ENCODE peak calls at places on chromosomes 12 and 14, in seven cellular contexts. S, G, A, D, Y, Q and L are unnamed samples.

GRCh38 chr12:126228936-126229335 is 1163.7 kb downstream of the AACS start:
- DNase-seq in S (no peak), G (no peak), A (no peak), D (no peak), Y (no peak), Q (no peak), L (no peak)

GRCh38 chr14:90632451-90632850 is 183.8 kb downstream of the TTC7B start:
- DNase-seq in S (no peak), G (no peak), A (no peak), D (no peak), Y (no peak), Q (no peak), L (no peak)

GRCh38 chr14:54894995-54895394 is 7.6 kb downstream of the GCH1 start:
- DNase-seq in S (no peak), G (no peak), A (no peak), D (no peak), Y (no peak), Q (no peak), L (no peak)

GRCh38 chr14:29403091-29403490 is 524.6 kb downstream of the PRKD1 start:
- DNase-seq in S (no peak), G (no peak), A (no peak), D (no peak), Y (no peak), Q (no peak), L (no peak)

GRCh38 chr14:74669846-74670245 is 43.0 kb downstream of the AREL1 start:
- DNase-seq in S (no peak), G (no peak), A (no peak), D (no peak), Y (no peak), Q (no peak), L (no peak)

GRCh38 chr12:7832059-7832696 is 40.5 kb downstream of the SLC2A14 start:
- DNase-seq in S (peak), G (peak), A (no peak), D (peak), Y (no peak), Q (peak), L (peak)

GRCh38 chr12:5038781-5039311 is 4.8 kb upstream of the KCNA5 start:
- DNase-seq in S (no peak), G (no peak), A (no peak), D (no peak), Y (no peak), Q (no peak), L (peak)

GRCh38 chr12:119594399-119594730 is 791 bp downstream of the TMEM233 start:
- DNase-seq in S (peak), G (no peak), A (no peak), D (no peak), Y (peak), Q (no peak), L (no peak)

GRCh38 chr12:75658286-75658685 is 146.9 kb upstream of the KRR1 start:
- DNase-seq in S (no peak), G (no peak), A (no peak), D (no peak), Y (no peak), Q (no peak), L (no peak)

GRCh38 chr14:89509891-89510290 is 92.9 kb upstream of the FOXN3 start:
- DNase-seq in S (no peak), G (no peak), A (no peak), D (no peak), Y (no peak), Q (no peak), L (no peak)

GRCh38 chr14:31286456-31287293 is 79.1 kb upstream of the HECTD1 start:
- DNase-seq in S (peak), G (no peak), A (no peak), D (no peak), Y (no peak), Q (no peak), L (no peak)

GRCh38 chr14:91321131-91321530 is 76.6 kb upstream of the GPR68 start:
- DNase-seq in S (no peak), G (no peak), A (no peak), D (no peak), Y (no peak), Q (no peak), L (no peak)

GRCh38 chr12:132754555-132754954 is 7.1 kb downstream of the ANKLE2 start:
- DNase-seq in S (no peak), G (no peak), A (no peak), D (no peak), Y (no peak), Q (no peak), L (no peak)

GRCh38 chr12:121797937-121798801 is 4.7 kb upstream of the RHOF start:
- DNase-seq in S (peak), G (peak), A (peak), D (no peak), Y (peak), Q (peak), L (no peak)

GRCh38 chr14:64705406-64706118 is 1.3 kb downstream of the PLEKHG3 start:
- DNase-seq in S (peak), G (no peak), A (no peak), D (no peak), Y (peak), Q (peak), L (no peak)

GRCh38 chr12:95182868-95183415 is 34.3 kb downstream of the FGD6 start:
- DNase-seq in S (no peak), G (no peak), A (no peak), D (no peak), Y (no peak), Q (no peak), L (no peak)

GRCh38 chr12:116878567-116879508 is 2.4 kb downstream of the HRK start:
- DNase-seq in S (peak), G (no peak), A (no peak), D (no peak), Y (no peak), Q (no peak), L (no peak)

GRCh38 chr12:126404293-126404851 is 1339.1 kb downstream of the AACS start:
- DNase-seq in S (no peak), G (no peak), A (no peak), D (no peak), Y (no peak), Q (no peak), L (no peak)

GRCh38 chr12:93616584-93617101 is 44.2 kb downstream of the SOCS2 start:
- DNase-seq in S (no peak), G (no peak), A (no peak), D (no peak), Y (no peak), Q (no peak), L (no peak)

GRCh38 chr14:54600685-54601084 is 33.8 kb downstream of the SAMD4A start:
- DNase-seq in S (no peak), G (no peak), A (no peak), D (peak), Y (no peak), Q (no peak), L (no peak)

GRCh38 chr14:75247286-75247922 is 31.2 kb upstream of the FOS start:
- DNase-seq in S (no peak), G (no peak), A (no peak), D (no peak), Y (no peak), Q (no peak), L (no peak)

GRCh38 chr12:105960319-105961076 is 178.3 kb downstream of the NUAK1 start:
- DNase-seq in S (no peak), G (no peak), A (no peak), D (no peak), Y (no peak), Q (no peak), L (no peak)

GRCh38 chr12:17540921-17541320 is 549.1 kb downstream of the RERGL start:
- DNase-seq in S (no peak), G (no peak), A (no peak), D (no peak), Y (no peak), Q (no peak), L (no peak)

DNA sequence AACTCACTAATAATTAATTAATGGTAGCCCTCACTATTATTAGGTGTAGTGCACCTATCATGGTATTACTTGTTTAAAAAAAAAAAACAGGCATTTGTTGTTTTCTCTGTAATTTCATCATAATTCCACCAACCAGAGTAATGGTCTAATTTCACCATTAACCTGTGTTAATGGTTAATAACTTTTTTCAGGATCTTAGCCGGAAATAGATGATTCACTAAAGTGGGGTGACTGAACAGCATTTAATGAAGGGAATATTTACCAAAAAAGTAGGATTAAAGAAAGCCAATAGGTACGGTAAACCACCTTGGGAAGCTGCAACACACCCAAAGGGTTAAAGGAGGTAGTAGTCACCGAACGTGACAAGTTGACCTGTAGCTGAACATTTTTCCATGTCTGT is 13.0 kb downstream of the ETFBKMT start:
- DNase-seq in S (no peak), G (no peak), A (no peak), D (no peak), Y (no peak), Q (no peak), L (no peak)
- TF ChIP-seq CTCF in S (no peak), G (no peak), A (no peak), D (no peak), Y (no peak), Q (no peak), L (no peak)

GRCh38 chr12:91182664-91183455 is at the start of gene DCN:
- DNase-seq in S (no peak), G (no peak), A (no peak), D (no peak), Y (no peak), Q (no peak), L (no peak)
- TF ChIP-seq CTCF in S (no peak), G (no peak), A (no peak), D (no peak), Y (no peak), Q (no peak), L (no peak)

DNA sequence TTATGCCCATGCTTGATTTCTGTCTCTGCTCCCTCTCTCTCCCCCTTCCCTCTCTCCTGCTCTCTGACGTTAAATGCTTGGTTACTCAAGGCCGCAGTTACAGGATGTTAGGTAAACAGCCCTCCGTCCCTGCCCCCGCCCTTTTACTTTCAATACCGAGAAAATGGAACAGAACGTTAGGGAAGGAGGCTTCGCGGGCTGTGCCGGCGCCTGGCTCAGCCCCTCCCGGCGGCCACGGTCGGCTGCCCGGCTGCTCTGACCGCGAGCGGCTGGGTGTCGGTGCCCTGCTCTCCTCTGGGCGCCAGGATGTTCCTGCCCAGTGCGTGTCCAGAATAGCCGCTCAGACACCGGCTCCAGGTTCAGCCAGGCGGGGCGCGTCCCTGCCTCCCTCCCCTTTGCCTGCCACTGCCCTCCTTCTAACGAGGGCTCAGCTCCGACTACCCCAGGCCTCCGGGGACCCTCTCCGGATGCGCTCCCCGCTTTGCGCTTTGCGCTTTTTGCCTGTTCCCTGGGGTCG is 166.1 kb downstream of the ADCK1 start:
- DNase-seq in S (peak), G (no peak), A (no peak), D (no peak), Y (no peak), Q (no peak), L (no peak)
- TF ChIP-seq CTCF in S (no peak), G (no peak), A (no peak), D (no peak), Y (no peak), Q (no peak), L (no peak)

DNA sequence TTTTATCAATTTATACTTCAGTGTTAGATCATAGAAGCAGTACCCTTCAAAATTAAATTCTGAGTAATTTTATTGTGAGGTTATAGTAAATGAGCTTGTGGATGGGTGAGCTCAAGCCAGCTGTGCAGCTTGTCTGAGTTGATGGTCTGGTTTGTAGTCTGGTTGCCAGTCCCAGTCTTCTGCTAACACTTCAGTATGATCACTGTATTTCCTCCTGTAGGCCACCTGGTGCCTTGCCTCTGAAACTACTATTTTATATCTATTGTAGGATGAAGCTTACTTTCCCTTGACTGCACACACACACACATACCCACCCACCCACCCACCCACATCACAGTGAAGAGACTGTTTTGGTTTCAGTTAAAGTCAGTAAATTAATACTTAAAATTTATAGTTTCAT is 496.4 kb downstream of the PCNX1 start:
- DNase-seq in S (no peak), G (no peak), A (no peak), D (no peak), Y (no peak), Q (no peak), L (no peak)
- TF ChIP-seq CTCF in S (no peak), G (no peak), A (no peak), D (peak), Y (no peak), Q (no peak), L (no peak)

DNA sequence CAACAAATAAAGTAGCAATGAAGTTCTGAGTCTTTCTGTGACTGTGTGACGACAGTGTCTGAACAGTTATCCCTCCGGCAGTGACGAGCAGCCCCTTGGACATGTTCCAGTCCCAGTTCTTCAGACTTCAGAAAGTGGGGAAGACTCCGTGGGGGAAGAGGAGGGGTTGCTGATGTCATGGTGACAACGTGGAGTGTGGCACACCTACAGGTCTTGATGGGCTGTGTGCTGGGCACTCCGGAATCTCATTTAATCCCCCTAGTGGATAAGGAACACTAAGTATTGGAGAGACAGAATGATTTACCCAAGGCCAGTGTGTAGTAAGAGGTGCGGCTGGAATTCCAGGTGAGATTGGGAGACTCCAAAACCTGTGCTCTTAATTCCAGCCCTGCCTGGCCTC is 280.2 kb downstream of the CACNA1C start:
- DNase-seq in S (no peak), G (no peak), A (no peak), D (no peak), Y (no peak), Q (no peak), L (no peak)
- TF ChIP-seq CTCF in S (no peak), G (no peak), A (no peak), D (no peak), Y (no peak), Q (no peak), L (no peak)

DNA sequence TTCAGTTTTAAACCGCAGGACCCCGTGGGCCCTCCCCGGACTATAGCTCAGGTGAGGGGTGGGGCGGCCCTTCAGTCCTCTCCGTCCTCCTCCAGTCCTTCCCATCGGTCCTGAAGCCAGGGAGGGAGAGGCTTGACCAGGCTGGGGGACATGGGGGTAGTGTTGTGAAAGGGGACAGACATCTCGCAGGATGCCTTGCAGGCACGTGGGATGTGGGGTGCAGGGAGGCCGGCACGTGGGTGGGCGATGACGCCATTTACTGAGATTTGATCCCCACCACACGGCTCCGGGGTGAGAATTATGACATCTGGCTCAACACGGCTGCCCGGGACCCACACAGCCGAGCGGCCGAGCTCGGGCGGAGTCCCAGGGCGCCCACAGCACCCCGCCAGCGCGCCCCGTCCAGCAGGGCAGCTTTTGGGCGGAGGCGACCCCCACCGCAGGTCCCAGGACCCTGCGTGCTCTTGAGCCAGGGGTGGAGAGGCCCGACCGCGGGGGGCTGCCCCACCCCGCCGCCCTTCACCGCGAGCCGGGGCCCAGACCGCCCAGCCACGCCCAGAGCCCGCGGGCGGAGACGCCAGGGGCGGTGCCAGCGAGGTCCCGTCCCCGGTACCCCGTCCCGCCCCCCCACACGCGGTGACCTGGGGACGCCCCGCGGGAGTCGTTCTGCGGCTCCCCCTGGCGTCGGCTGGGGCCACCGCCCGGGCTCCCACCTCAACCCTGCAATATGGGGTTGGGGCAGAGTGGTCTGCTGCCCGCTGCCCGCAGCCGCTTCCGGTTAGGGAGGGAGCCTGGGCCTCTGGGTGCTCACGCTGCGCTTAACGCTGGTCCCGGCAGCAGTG is 3.3 kb upstream of the EXOC3L4 start:
- DNase-seq in S (no peak), G (peak), A (peak), D (no peak), Y (peak), Q (peak), L (peak)
- TF ChIP-seq CTCF in S (no peak), G (peak), A (peak), D (peak), Y (peak), Q (no peak), L (peak)